ENCODE peak calls at places on chromosomes 5 and 9, in seven cellular contexts. V is MCF 10A, O is NCI-H2081, C is substantia nigra, S is progenitor cell of endocrine pancreas, T is C1 segment of cervical spinal cord, E is GM10248. L is an unnamed sample.

GRCh38 chr9:37364751-37365360 is 57.6 kb upstream of the GRHPR start:
- DNase-seq in V (peak), O (no peak), C (no peak), S (no peak), T (no peak), E (no peak), L (peak)

GRCh38 chr9:132880311-132880661 is 1.6 kb downstream of the SPACA9 start:
- DNase-seq in V (no peak), O (no peak), C (no peak), S (no peak), T (no peak), E (peak), L (peak)

GRCh38 chr9:93452710-93453046 is 703 bp downstream of the FAM120AOS start:
- DNase-seq in V (peak), O (no peak), C (no peak), S (no peak), T (no peak), E (no peak), L (peak)

GRCh38 chr9:6413365-6414263 is 615 bp downstream of the UHRF2 start:
- DNase-seq in V (peak), O (peak), C (no peak), S (peak), T (peak), E (no peak), L (peak)

GRCh38 chr9:125241863-125242739 is 958 bp upstream of the HSPA5 start:
- DNase-seq in V (no peak), O (no peak), C (peak), S (no peak), T (no peak), E (peak), L (no peak)

GRCh38 chr9:4887556-4887955 is 94.8 kb downstream of the RCL1 start:
- DNase-seq in V (peak), O (no peak), C (no peak), S (no peak), T (no peak), E (no peak), L (no peak)

GRCh38 chr5:83172655-83173054 is 95.3 kb downstream of the XRCC4 start:
- DNase-seq in V (no peak), O (no peak), C (no peak), S (no peak), T (no peak), E (no peak), L (no peak)

GRCh38 chr9:120928015-120928719 is 1.6 kb upstream of the TRAF1 start:
- DNase-seq in V (no peak), O (no peak), C (no peak), S (no peak), T (peak), E (no peak), L (no peak)

GRCh38 chr5:144028644-144029043 is 141.8 kb downstream of the YIPF5 start:
- DNase-seq in V (no peak), O (peak), C (no peak), S (no peak), T (no peak), E (no peak), L (peak)

GRCh38 chr5:137836301-137836700 is 31.4 kb upstream of the MYOT start:
- DNase-seq in V (no peak), O (no peak), C (no peak), S (no peak), T (no peak), E (no peak), L (no peak)

GRCh38 chr5:151872701-151873100 is 52.0 kb downstream of the GLRA1 start:
- DNase-seq in V (no peak), O (no peak), C (no peak), S (no peak), T (no peak), E (no peak), L (no peak)

GRCh38 chr5:103938151-103938671 is 375.6 kb upstream of the NUDT12 start:
- DNase-seq in V (no peak), O (no peak), C (no peak), S (no peak), T (no peak), E (no peak), L (no peak)